ENCODE peak calls at places on chromosomes 5 and 9, in four cellular contexts. Z is HepG2; Q is cardiac muscle cell; F is CD8-positive, alpha-beta memory T cell. E is an unnamed sample.

GRCh38 chr5:103262422-103262871 is 3.9 kb downstream of the MACIR start:
- DNase-seq in Q (no peak), F (no peak), Z (no peak), E (no peak)

GRCh38 chr9:136944094-136944518 is 432 bp downstream of the FBXW5 start:
- DNase-seq in Q (peak; percentile 79), Z (no peak), F (peak; percentile 18), E (no peak)

GRCh38 chr5:76947064-76947463 is 5.8 kb upstream of the CRHBP start:
- DNase-seq in Q (no peak), F (no peak), Z (no peak), E (no peak)

GRCh38 chr5:157431544-157432200 is 28.3 kb upstream of the NIPAL4 start:
- DNase-seq in Z (peak; percentile 34), Q (peak; percentile 40), F (peak; percentile 5), E (no peak)

GRCh38 chr5:90878081-90878480 is 319.5 kb downstream of the ADGRV1 start:
- DNase-seq in Q (no peak), Z (no peak), F (no peak), E (no peak)

GRCh38 chr9:30299126-30299780 is 2085.2 kb upstream of the ACO1 start:
- DNase-seq in Z (no peak), F (no peak), Q (no peak), E (no peak)

GRCh38 chr5:141951341-141951781 is 6.6 kb downstream of the PCDH12 start:
- DNase-seq in Z (no peak), F (no peak), Q (peak; percentile 52), E (peak; percentile 22)

GRCh38 chr9:137310190-137311052 is 8.3 kb upstream of the NRARP start:
- DNase-seq in Z (no peak), Q (no peak), F (no peak), E (no peak)

GRCh38 chr5:157821822-157822622 is 36.9 kb downstream of the CLINT1 start:
- DNase-seq in Z (peak; percentile 35), F (no peak), Q (no peak), E (no peak)

GRCh38 chr5:158272409-158272808 is 413.5 kb upstream of the CLINT1 start:
- DNase-seq in Q (no peak), Z (no peak), F (no peak), E (no peak)

DNA sequence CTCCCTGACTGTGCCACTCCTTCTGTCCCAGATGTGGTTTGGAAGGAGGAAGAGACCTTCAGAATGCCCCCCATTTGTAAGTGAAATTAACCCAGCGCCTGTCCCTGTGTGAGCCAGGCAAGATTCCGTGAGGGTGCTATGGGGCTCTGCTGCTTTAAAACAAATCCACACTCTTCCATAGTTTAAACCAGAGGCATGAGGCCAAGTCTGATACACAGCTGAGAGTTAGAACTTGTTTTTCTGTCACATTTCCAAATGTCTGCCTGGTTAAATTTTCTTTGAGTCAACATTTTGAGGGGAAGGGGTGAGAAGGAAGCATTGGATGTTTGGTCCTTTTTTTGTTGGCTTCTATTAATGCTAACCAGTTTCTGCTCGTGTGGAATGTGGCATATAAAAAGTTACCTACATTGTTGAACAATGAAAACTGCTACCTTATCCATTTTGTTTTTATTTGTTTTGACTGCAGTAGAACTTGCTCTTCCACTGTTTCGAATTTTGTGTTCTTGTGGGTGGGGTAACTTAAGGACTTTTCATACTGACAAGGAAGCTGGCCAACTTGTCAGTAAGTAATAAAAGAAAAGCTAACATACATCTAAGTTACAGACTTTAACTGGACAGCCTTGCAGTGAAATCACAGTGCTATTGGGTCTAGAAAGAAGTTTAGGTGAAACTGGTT is 12.9 kb downstream of the RGMB start:
- DNase-seq in Q (no peak), Z (no peak), F (no peak), E (no peak)
- H3K4me1 ChIP-seq in Q (no peaks in the 10 kb centered on the region), Z (no peaks in the 10 kb centered on the region), F (no peaks in the 10 kb centered on the region), E (no peaks in the 10 kb centered on the region)

DNA sequence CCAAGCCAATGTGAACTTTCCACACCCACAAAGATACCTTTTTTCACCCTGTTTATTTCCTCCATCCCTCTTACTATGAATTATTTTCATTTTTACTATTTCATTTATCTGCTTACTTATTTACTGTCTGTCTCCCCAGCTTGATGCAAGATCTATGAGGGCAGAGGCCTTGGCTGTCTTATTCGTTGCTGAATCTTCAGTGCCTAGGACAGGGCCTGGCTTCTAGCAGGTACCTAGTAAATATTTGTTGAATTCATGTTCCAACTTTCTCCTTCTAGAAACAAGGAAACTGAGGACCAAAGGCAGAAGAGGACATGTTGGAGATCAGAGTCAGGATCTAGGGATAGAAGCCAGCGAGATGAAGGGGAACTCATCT is 543 bp upstream of the DNM1 start:
- DNase-seq in F (no peak), Q (no peak), Z (no peak), E (no peak)
- H3K4me3 ChIP-seq in F (no peak overlapping the region), Q (no peak overlapping the region), Z (peak overlapping the region; percentile 77), E (peak overlapping the region; percentile 10)

DNA sequence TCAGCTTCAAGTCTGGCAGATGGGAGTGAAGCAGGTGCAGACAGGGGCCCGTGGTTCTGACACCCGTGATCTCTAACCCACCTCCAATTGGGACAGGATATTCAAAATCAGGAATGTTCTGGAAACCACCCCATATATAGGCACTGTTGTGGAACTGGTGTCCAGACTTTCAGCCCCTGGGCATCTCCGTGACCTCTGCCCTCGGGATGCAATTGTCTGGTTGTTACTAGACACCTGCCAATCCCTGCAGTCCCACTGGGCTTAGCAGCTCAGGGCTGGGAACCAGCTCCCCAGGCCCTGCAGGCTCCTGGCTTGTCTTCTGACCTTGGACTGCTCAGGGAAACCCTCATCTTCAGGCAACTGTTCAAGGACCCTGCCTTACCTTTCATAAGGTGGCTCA is 38.8 kb downstream of the NTNG2 start:
- DNase-seq in Q (no peak), F (no peak), Z (no peak), E (no peak)
- H3K27me3 ChIP-seq in Q (no peaks in the 10 kb centered on the region), F (peaks cover 7% of the 10 kb centered on the region), Z (peaks cover 70% of the 10 kb centered on the region), E (no peaks in the 10 kb centered on the region)

GRCh38 chr9:72951043-72951442 is 1.8 kb downstream of the ALDH1A1 start:
- DNase-seq in Z (peak; percentile 24), F (no peak), Q (no peak), E (no peak)

GRCh38 chr9:72948906-72949582 is 3.8 kb downstream of the ALDH1A1 start:
- DNase-seq in Z (no peak), Q (no peak), F (no peak), E (no peak)

GRCh38 chr9:72947987-72948465 is 4.8 kb downstream of the ALDH1A1 start:
- DNase-seq in Q (no peak), Z (peak; percentile 55), F (no peak), E (no peak)

GRCh38 chr9:72951520-72952393 is 1.1 kb downstream of the ALDH1A1 start:
- DNase-seq in F (no peak), Q (no peak), Z (no peak), E (no peak)

GRCh38 chr9:72949918-72950325 is 2.9 kb downstream of the ALDH1A1 start:
- DNase-seq in F (no peak), Z (no peak), Q (no peak), E (no peak)
- H3K4me1 ChIP-seq in F (no peaks in the 10 kb centered on the region), Z (peaks cover 67% of the 10 kb centered on the region), Q (no peaks in the 10 kb centered on the region), E (peaks cover 6% of the 10 kb centered on the region)

GRCh38 chr9:130835441-130836298 is 616 bp downstream of the ABL1 start:
- DNase-seq in Q (peak; percentile 78), F (no peak), Z (no peak), E (peak; percentile 18)

GRCh38 chr9:130837002-130837511 is 2.0 kb downstream of the ABL1 start:
- DNase-seq in Q (no peak), F (no peak), Z (peak; percentile 69), E (no peak)

GRCh38 chr9:130839237-130840111 is 4.4 kb downstream of the ABL1 start:
- DNase-seq in Q (no peak), F (no peak), Z (no peak), E (no peak)

GRCh38 chr9:130834371-130835311 is at the start of gene ABL1:
- DNase-seq in Q (peak; percentile 82), Z (peak; percentile 67), F (peak; percentile 51), E (peak; percentile 62)

DNA sequence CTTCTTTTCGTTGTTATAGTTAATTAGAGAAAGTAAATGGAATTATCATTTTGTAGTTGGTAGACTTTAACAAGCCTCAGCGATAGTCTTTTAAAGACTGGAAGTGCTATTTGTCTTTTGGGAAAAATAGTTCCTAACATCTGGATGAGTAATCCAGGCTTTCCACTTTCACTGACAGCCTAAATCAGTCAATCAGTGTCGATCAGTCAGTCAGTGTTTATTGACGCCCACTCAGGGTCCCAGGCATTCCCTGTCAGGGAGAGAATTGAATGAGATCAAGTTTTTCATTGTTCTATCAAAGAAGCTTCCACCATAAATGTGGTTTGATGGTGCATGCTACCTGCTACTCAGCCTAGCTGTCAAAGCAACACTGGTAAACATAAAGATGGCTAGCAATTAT is 2.6 kb downstream of the ABL1 start:
- DNase-seq in F (no peak), Z (no peak), Q (no peak), E (no peak)
- H3K4me3 ChIP-seq in F (no peak overlapping the region), Z (peak overlapping the region; percentile 81), Q (peak overlapping the region; percentile 81), E (no peak overlapping the region)

GRCh38 chr5:123088031-123088805 is 823 bp upstream of the PRDM6 start:
- DNase-seq in Z (peak; percentile 3), Q (no peak), F (no peak), E (no peak)

GRCh38 chr5:123089572-123089970 is 530 bp downstream of the PRDM6 start:
- DNase-seq in F (no peak), Q (peak; percentile 66), Z (peak; percentile 12), E (no peak)

GRCh38 chr5:123085638-123086286 is 3.3 kb upstream of the PRDM6 start:
- DNase-seq in F (no peak), Z (no peak), Q (no peak), E (no peak)

GRCh38 chr5:123086376-123087055 is 2.5 kb upstream of the PRDM6 start:
- DNase-seq in F (no peak), Z (no peak), Q (no peak), E (no peak)

DNA sequence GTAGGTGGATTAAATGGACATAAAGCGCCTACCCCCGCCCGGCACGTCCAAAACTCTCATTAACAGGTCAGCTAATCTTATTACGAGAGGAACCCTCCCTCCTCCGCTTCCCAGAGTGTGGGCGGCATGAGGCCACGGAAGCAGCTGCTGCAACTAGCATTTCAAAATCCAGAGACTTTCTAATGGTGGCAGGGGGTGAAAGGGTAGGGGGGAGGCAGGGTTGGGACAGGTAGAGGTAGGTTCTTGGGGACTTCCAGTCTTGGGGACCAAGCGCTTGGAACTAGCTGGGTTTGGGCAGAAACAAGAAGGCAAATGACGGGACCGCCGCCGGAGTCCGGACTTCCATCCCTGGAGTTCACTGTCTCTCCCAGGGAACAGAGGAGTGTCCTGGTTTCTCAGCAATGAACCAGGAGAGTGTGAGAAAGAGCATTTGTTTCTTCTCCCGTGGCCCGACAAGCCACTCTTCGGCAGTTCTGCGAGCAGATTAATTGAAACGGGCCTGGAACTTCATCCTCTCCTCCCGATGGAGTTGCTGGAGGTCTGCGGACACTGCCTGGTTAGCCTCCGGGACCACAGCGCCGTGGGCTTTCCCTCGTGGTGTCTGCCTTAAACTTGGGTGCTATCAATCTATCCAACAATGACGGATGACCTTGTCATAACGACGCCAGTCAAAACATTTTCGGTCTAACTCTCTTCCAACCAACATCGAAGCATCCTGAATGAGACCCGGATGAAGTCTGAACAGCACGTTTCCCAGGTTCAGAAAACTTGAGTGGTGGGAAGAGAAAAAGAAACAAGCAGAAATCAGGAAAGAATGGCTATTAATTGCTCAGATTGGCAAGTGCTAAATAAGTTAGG is 1.6 kb upstream of the PRDM6 start:
- DNase-seq in Z (no peak), Q (no peak), F (no peak), E (no peak)
- H3K27me3 ChIP-seq in Z (peaks cover 83% of the 10 kb centered on the region), Q (peaks cover 98% of the 10 kb centered on the region), F (peaks cover 26% of the 10 kb centered on the region), E (no peaks in the 10 kb centered on the region)

GRCh38 chr9:121750715-121751623 is 99.5 kb downstream of the DAB2IP start:
- DNase-seq in F (no peak), Q (no peak), Z (peak; percentile 93), E (no peak)
- H3K4me1 ChIP-seq in F (peaks cover 12% of the 10 kb centered on the region), Q (peaks cover 6% of the 10 kb centered on the region), Z (peaks cover 71% of the 10 kb centered on the region), E (no peaks in the 10 kb centered on the region)